ENCODE peak calls at places on chromosome 5, in six cellular contexts. O is hepatocyte, E is neural crest cell, I is fibroblast of mammary gland, H is Caco-2, Y is kidney epithelial cell. Q is an unnamed sample.

GRCh38 chr5:136538534-136538933 is 173.2 kb upstream of the TRPC7 start:
- DNase-seq in O (no peak), E (no peak), I (no peak), H (no peak), Y (no peak), Q (no peak)

GRCh38 chr5:130126748-130127147 is 222.5 kb downstream of the CHSY3 start:
- DNase-seq in O (no peak), E (no peak), I (no peak), H (no peak), Y (no peak), Q (no peak)

GRCh38 chr5:95644351-95645042 is 2.1 kb upstream of the RFESD start:
- DNase-seq in O (peak), E (peak), I (peak), H (peak), Y (no peak), Q (peak)

GRCh38 chr5:94361832-94362754 is 256.3 kb downstream of the KIAA0825 start:
- DNase-seq in O (peak), E (no peak), I (no peak), H (peak), Y (no peak), Q (peak)

GRCh38 chr5:154260224-154260859 is 69.8 kb downstream of the GALNT10 start:
- DNase-seq in O (no peak), E (no peak), I (no peak), H (no peak), Y (no peak), Q (no peak)

GRCh38 chr5:172713113-172713808 is 57.7 kb downstream of the DUSP1 start:
- DNase-seq in O (peak), E (peak), I (no peak), H (peak), Y (no peak), Q (peak)

GRCh38 chr5:153276151-153276550 is 214.3 kb upstream of the GRIA1 start:
- DNase-seq in O (peak), E (peak), I (peak), H (peak), Y (no peak), Q (no peak)

GRCh38 chr5:61604626-61605025 is 272.6 kb downstream of the ZSWIM6 start:
- DNase-seq in O (no peak), E (no peak), I (no peak), H (no peak), Y (no peak), Q (no peak)

GRCh38 chr5:73301208-73302088 is 128.5 kb downstream of the TMEM174 start:
- DNase-seq in O (no peak), E (no peak), I (no peak), H (no peak), Y (no peak), Q (no peak)

GRCh38 chr5:16992444-16992843 is 56.4 kb upstream of the MYO10 start:
- DNase-seq in O (no peak), E (no peak), I (no peak), H (no peak), Y (no peak), Q (peak)

GRCh38 chr5:145162641-145163040 is 672.5 kb downstream of the PRELID2 start:
- DNase-seq in O (peak), E (no peak), I (no peak), H (peak), Y (no peak), Q (no peak)

GRCh38 chr5:1563051-1563461 is 39.3 kb upstream of the LPCAT1 start:
- DNase-seq in O (no peak), E (no peak), I (no peak), H (no peak), Y (no peak), Q (no peak)

GRCh38 chr5:36638056-36638455 is 31.6 kb downstream of the SLC1A3 start:
- DNase-seq in O (no peak), E (no peak), I (no peak), H (peak), Y (no peak), Q (no peak)

GRCh38 chr5:7367780-7368179 is 28.2 kb upstream of the ADCY2 start:
- DNase-seq in O (no peak), E (no peak), I (no peak), H (no peak), Y (no peak), Q (no peak)

GRCh38 chr5:143322931-143323330 is 80.6 kb downstream of the NR3C1 start:
- DNase-seq in O (no peak), E (no peak), I (peak), H (no peak), Y (no peak), Q (no peak)

GRCh38 chr5:132746592-132747063 is 598 bp upstream of the CCNI2 start:
- DNase-seq in O (peak), E (no peak), I (no peak), H (no peak), Y (peak), Q (peak)

GRCh38 chr5:91541696-91542095 is 158.6 kb upstream of the ARRDC3 start:
- DNase-seq in O (no peak), E (no peak), I (peak), H (no peak), Y (peak), Q (no peak)

GRCh38 chr5:119378075-119378699 is 22.4 kb downstream of the TNFAIP8 start:
- DNase-seq in O (no peak), E (no peak), I (no peak), H (no peak), Y (no peak), Q (no peak)

GRCh38 chr5:76617229-76617628 is 6.0 kb downstream of the F2RL2 start:
- DNase-seq in O (no peak), E (no peak), I (no peak), H (no peak), Y (no peak), Q (no peak)

GRCh38 chr5:54845567-54845941 is 139.8 kb downstream of the ESM1 start:
- DNase-seq in O (peak), E (no peak), I (peak), H (no peak), Y (no peak), Q (no peak)

GRCh38 chr5:178637356-178638069 is 10.7 kb upstream of the CLK4 start:
- DNase-seq in O (no peak), E (no peak), I (no peak), H (no peak), Y (no peak), Q (no peak)

GRCh38 chr5:126490167-126490937 is 67.1 kb downstream of the GRAMD2B start:
- DNase-seq in O (no peak), E (peak), I (peak), H (no peak), Y (no peak), Q (no peak)
- TF ChIP-seq CTCF in O (peak), E (peak), I (peak), H (peak), Y (peak), Q (no peak)

DNA sequence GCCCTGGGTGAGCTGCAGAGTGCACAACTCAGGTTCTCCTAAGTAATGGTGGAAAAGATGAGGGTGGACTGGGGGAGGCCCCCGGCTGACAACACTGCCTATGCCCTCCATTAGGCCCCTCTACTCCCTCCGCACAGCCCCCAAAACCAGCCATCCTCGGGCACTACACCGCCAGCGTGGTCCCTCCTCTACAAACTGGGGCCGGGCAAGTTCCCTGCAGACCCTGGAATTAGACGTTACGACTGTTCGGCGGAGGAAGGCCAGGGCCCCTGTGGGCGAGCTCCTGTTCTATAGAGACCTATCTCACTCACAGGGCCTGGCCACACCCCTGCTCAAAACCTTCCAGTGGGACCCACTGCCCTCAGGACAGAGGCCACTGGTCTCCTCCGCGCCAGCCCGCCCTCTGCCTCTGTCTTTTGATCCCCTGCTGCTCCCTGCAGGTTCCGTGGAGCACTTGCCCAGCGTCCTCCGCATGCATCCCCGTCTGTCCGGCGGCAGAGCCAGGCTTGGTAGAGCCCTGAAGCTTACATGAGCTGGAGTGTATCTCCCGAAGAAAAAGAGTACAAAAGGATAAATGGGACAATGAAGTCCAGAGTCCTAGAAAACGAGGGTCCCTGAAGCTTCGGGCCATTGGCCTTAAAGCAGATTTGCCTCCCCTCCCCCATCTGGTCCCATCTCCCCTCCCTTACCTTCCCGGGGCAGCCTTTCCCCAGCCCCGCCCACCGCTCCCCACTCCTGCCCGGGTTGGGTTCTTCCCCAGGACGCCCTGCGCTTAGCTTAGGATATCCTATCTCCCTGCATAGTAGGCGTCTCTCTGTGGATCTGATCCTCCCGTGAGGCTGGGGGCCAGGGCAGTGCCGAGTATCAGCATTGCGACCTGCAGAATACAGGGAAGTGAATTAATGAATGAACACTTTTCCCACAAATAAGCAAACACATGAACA is 71.3 kb downstream of the HRH2 start:
- DNase-seq in O (peak), E (peak), I (no peak), H (peak), Y (no peak), Q (no peak)
- TF ChIP-seq CTCF in O (peak), E (no peak), I (no peak), H (peak), Y (peak), Q (no peak)

GRCh38 chr5:92916036-92916435 is 665.0 kb downstream of the NR2F1-AS1 start:
- DNase-seq in O (peak), E (no peak), I (peak), H (no peak), Y (no peak), Q (no peak)
- TF ChIP-seq CTCF in O (peak), E (no peak), I (peak), H (no peak), Y (no peak), Q (no peak)

GRCh38 chr5:78594946-78595921 is 53.3 kb downstream of the LHFPL2 start:
- DNase-seq in O (peak), E (no peak), I (peak), H (no peak), Y (peak), Q (peak)
- TF ChIP-seq CTCF in O (no peak), E (no peak), I (peak), H (no peak), Y (no peak), Q (no peak)

GRCh38 chr5:78554595-78554994 is 94.0 kb downstream of the LHFPL2 start:
- DNase-seq in O (no peak), E (no peak), I (no peak), H (no peak), Y (no peak), Q (no peak)

GRCh38 chr5:78553578-78553977 is 95.0 kb downstream of the LHFPL2 start:
- DNase-seq in O (no peak), E (no peak), I (no peak), H (no peak), Y (no peak), Q (no peak)

GRCh38 chr5:78557601-78558000 is 91.0 kb downstream of the LHFPL2 start:
- DNase-seq in O (no peak), E (no peak), I (no peak), H (no peak), Y (no peak), Q (no peak)

GRCh38 chr5:78553991-78554390 is 94.6 kb downstream of the LHFPL2 start:
- DNase-seq in O (no peak), E (no peak), I (no peak), H (no peak), Y (no peak), Q (no peak)

GRCh38 chr5:78555870-78556269 is 92.7 kb downstream of the LHFPL2 start:
- DNase-seq in O (no peak), E (no peak), I (no peak), H (no peak), Y (no peak), Q (no peak)
- TF ChIP-seq CTCF in O (no peak), E (no peak), I (no peak), H (no peak), Y (peak), Q (no peak)

DNA sequence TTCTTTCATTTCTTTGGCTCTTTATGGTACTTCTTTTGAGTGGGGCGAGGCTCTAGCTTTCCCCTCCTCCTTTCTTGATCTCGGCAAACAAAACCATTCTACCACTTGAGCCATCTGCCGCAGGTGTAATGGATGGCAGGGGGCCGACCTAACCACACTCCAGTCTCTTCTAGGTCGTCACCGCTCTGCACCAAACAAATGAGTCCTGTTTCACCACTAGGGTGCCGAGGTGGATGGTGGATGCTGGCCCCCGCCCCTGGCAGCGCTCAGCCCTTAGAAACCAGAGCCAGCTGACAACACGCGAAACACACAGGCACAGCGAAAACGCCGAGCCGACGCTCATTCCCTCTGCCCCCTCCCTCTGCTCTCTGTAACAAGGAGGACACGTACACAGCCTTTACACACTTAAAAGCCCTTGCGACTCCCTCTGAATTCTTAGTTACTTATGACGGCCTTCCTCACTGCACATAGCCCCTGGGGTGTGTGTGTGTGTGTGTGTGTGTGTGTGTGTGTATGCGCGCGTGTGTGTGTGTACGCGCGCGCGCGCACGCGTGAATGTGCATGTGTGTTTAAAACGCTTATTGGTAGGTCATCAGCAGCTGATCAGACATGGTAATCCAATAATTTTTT is 199.4 kb downstream of the MEF2C start:
- DNase-seq in O (no peak), E (no peak), I (no peak), H (peak), Y (no peak), Q (no peak)
- TF ChIP-seq CTCF in O (no peak), E (peak), I (no peak), H (no peak), Y (no peak), Q (no peak)

GRCh38 chr5:175895215-175895614 is 23.8 kb downstream of the CPLX2 start:
- DNase-seq in O (no peak), E (no peak), I (no peak), H (no peak), Y (no peak), Q (no peak)
- TF ChIP-seq CTCF in O (no peak), E (no peak), I (no peak), H (no peak), Y (no peak), Q (no peak)

DNA sequence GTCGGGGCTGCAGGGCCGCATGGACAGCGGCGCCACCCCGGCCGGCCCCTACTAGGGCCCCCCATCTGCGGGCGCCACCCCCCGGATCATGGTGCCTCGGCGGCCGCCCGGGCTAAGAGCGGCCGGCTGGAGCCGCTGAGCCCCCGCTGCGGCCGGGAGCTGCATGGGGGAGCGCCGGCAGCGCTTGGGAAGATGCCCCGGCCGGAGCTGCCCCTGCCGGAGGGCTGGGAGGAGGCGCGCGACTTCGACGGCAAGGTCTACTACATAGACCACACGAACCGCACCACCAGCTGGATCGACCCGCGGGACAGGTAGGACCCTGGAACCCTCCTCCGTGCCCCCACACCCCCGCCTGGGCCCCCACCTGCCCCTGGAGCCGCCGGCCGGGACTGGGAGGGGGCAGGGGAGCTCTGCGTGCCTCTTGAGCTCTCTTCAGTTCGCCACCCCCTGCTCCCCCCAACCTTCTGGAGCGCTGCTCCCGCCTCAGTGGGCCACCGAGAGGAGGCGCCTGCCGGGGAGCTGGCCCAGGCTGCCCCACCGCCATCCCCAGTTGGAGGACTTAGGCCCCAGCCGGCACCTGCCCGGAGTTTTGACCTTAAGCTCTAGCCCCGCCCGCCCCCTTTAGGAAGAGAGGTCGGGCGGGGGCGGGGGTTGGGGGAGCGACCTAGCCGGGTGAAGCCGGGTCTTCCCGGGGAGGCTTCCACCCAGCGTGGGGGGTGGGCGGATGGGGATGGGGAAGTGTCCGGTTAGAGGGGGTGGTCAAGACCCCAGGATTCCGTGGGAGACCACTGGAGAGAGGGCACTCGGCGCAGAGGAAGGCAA is 727 bp downstream of the WWC1 start:
- DNase-seq in O (peak), E (no peak), I (no peak), H (peak), Y (no peak), Q (peak)
- TF ChIP-seq CTCF in O (no peak), E (no peak), I (no peak), H (peak), Y (peak), Q (peak)

GRCh38 chr5:34055671-34056070 is 12.7 kb upstream of the C1QTNF3 start:
- DNase-seq in O (no peak), E (no peak), I (no peak), H (no peak), Y (no peak), Q (no peak)
- TF ChIP-seq CTCF in O (no peak), E (no peak), I (no peak), H (no peak), Y (no peak), Q (no peak)

Q was measured in Calu3.